ENCODE peak calls at places on chromosomes 4 and X, in eight cellular contexts. J is brain microvascular endothelial cell; N is GF-D8; G is activated CD4-positive, alpha-beta T cell treated with anti-CD3 and anti-CD28 coated beads for 48 hours; M is lung; E is iPS DF 6.9; T is left colon; Q is stimulated activated effector memory CD8-positive, alpha-beta T cell treated with anti-CD3 and anti-CD28 coated beads, Interleukin-12 subunit alpha, Interleukin-12 subunit beta, amount 100 ng/mL, for 72 hours. H is an unnamed sample.

GRCh38 chrX:144648788-144649187 is 598.5 kb upstream of the SPANXN1 start:
- DNase-seq in J (no peak), N (no peak), G (no peak), M (no peak), E (no peak), T (no peak), Q (no peak), H (no peak)

GRCh38 chr4:148831945-148832344 is 389.7 kb upstream of the NR3C2 start:
- DNase-seq in J (peak), N (no peak), G (no peak), M (no peak), E (no peak), T (no peak), Q (no peak), H (no peak)

GRCh38 chr4:69649629-69650028 is 3.4 kb downstream of the UGT2A1 start:
- DNase-seq in J (no peak), N (no peak), G (no peak), M (no peak), E (no peak), T (no peak), Q (no peak), H (no peak)

GRCh38 chr4:25760518-25761157 is 102.2 kb downstream of the SEL1L3 start:
- DNase-seq in J (no peak), N (no peak), G (no peak), M (no peak), E (no peak), T (no peak), Q (no peak), H (no peak)

GRCh38 chr4:108592674-108592986 is 27.7 kb upstream of the RPL34 start:
- DNase-seq in J (no peak), N (no peak), G (no peak), M (no peak), E (no peak), T (no peak), Q (no peak), H (no peak)

GRCh38 chr4:184166736-184167135 is 50.9 kb downstream of the ENPP6 start:
- DNase-seq in J (no peak), N (no peak), G (no peak), M (no peak), E (no peak), T (no peak), Q (no peak), H (no peak)

GRCh38 chr4:152780267-152780811 is 585 bp downstream of the ARFIP1 start:
- DNase-seq in J (peak), N (no peak), G (no peak), M (no peak), E (no peak), T (no peak), Q (no peak), H (no peak)

GRCh38 chr4:109699553-109700225 is 3.6 kb downstream of the CASP6 start:
- DNase-seq in J (no peak), N (no peak), G (no peak), M (no peak), E (no peak), T (peak), Q (no peak), H (no peak)

GRCh38 chr4:6684656-6685055 is 9.0 kb upstream of the S100P start:
- DNase-seq in J (no peak), N (no peak), G (no peak), M (no peak), E (no peak), T (no peak), Q (no peak), H (no peak)

GRCh38 chr4:139666735-139667266 is 1.2 kb downstream of the MGST2 start:
- DNase-seq in J (peak), N (peak), G (peak), M (peak), E (no peak), T (peak), Q (no peak), H (peak)

GRCh38 chrX:119465555-119465954 is 2.7 kb upstream of the SLC25A5 start:
- DNase-seq in J (no peak), N (no peak), G (no peak), M (no peak), E (no peak), T (no peak), Q (no peak), H (no peak)

GRCh38 chr4:154744341-154744948 is 645 bp downstream of the LRAT start:
- DNase-seq in J (no peak), N (no peak), G (no peak), M (no peak), E (no peak), T (no peak), Q (no peak), H (no peak)

GRCh38 chrX:55801811-55802210 is 84.3 kb downstream of the RRAGB start:
- DNase-seq in J (no peak), N (no peak), G (no peak), M (no peak), E (no peak), T (no peak), Q (no peak), H (no peak)

GRCh38 chr4:8409271-8410065 is 31.1 kb downstream of the ACOX3 start:
- DNase-seq in J (no peak), N (no peak), G (peak), M (no peak), E (no peak), T (peak), Q (peak), H (no peak)

GRCh38 chr4:103318327-103318726 is 120.2 kb upstream of the CENPE start:
- DNase-seq in J (no peak), N (no peak), G (no peak), M (no peak), E (no peak), T (no peak), Q (no peak), H (no peak)

GRCh38 chrX:15507005-15507404 is 6.4 kb downstream of the BMX start:
- DNase-seq in J (no peak), N (no peak), G (no peak), M (no peak), E (no peak), T (no peak), Q (no peak), H (no peak)

GRCh38 chr4:74546020-74546419 is 101.1 kb downstream of the AREG start:
- DNase-seq in J (no peak), N (no peak), G (no peak), M (no peak), E (no peak), T (no peak), Q (no peak), H (no peak)

GRCh38 chrX:120672389-120672788 is 42.5 kb upstream of the C1GALT1C1 start:
- DNase-seq in J (peak), N (no peak), G (no peak), M (no peak), E (no peak), T (no peak), Q (no peak), H (no peak)

GRCh38 chr4:8128096-8128856 is 30.3 kb downstream of the ABLIM2 start:
- DNase-seq in J (no peak), N (no peak), G (no peak), M (no peak), E (no peak), T (no peak), Q (no peak), H (no peak)

GRCh38 chr4:26088433-26088928 is 174.5 kb downstream of the SMIM20 start:
- DNase-seq in J (peak), N (no peak), G (peak), M (no peak), E (no peak), T (no peak), Q (no peak), H (no peak)

GRCh38 chrX:130696542-130696941 is 206.5 kb downstream of the ENOX2 start:
- DNase-seq in J (no peak), N (no peak), G (no peak), M (no peak), E (no peak), T (no peak), Q (no peak), H (no peak)

H was measured in hypothalamus.